ENCODE peak calls at places on chromosomes 16 and 17, in ten cellular contexts. Y is NCI-H1105 treated with DMSO at 0.1 percent for 48 hours; Q is stimulated activated naive CD8-positive, alpha-beta T cell treated with anti-CD3 and anti-CD28 coated beads, Interleukin-15, Interleukin-2, amounts not matched to agents 100 U/mL and 50 U/mL, for 24 hours; J is NCI-H2081 treated with DMSO at 0.1 percent for 48 hours; R is stimulated activated naive CD4-positive, alpha-beta T cell; Z is AG10803; L is non-pigmented ciliary epithelial cell; D is HuH-7; O is glutamatergic neuron; T is right cardiac atrium. U is an unnamed sample.

GRCh38 chr16:57643166-57643813 is 14.9 kb downstream of the ADGRG1 start:
- DNase-seq in Y (no peak), Q (no peak), J (no peak), R (no peak), Z (peak), L (no peak), D (no peak), O (no peak), T (no peak), U (no peak)

GRCh38 chr16:20906225-20906870 is 5.8 kb downstream of the LYRM1 start:
- DNase-seq in Y (no peak), Q (no peak), J (no peak), R (no peak), Z (peak), L (no peak), D (no peak), O (no peak), T (no peak), U (no peak)

GRCh38 chr17:62162898-62163297 is 97.8 kb upstream of the MED13 start:
- DNase-seq in Y (no peak), Q (no peak), J (no peak), R (no peak), Z (no peak), L (no peak), D (no peak), O (no peak), T (no peak), U (no peak)

GRCh38 chr17:47301161-47301560 is 22.6 kb upstream of the EFCAB13 start:
- DNase-seq in Y (no peak), Q (no peak), J (no peak), R (no peak), Z (no peak), L (no peak), D (no peak), O (no peak), T (no peak), U (peak)

GRCh38 chr17:49388290-49388640 is 26.2 kb upstream of the ZNF652 start:
- DNase-seq in Y (no peak), Q (no peak), J (no peak), R (peak), Z (no peak), L (no peak), D (no peak), O (no peak), T (no peak), U (no peak)

GRCh38 chr16:78709137-78709871 is 609.9 kb downstream of the WWOX start:
- DNase-seq in Y (no peak), Q (no peak), J (no peak), R (no peak), Z (no peak), L (no peak), D (no peak), O (no peak), T (no peak), U (no peak)

GRCh38 chr17:10183931-10184930 is 14.2 kb downstream of the GAS7 start:
- DNase-seq in Y (no peak), Q (no peak), J (no peak), R (no peak), Z (no peak), L (no peak), D (no peak), O (no peak), T (no peak), U (no peak)

GRCh38 chr17:81000631-81001357 is 9.2 kb downstream of the CHMP6 start:
- DNase-seq in Y (no peak), Q (no peak), J (no peak), R (no peak), Z (no peak), L (no peak), D (no peak), O (no peak), T (no peak), U (no peak)

GRCh38 chr16:56263711-56264608 is 72.7 kb downstream of the GNAO1 start:
- DNase-seq in Y (no peak), Q (no peak), J (no peak), R (no peak), Z (no peak), L (no peak), D (peak), O (peak), T (peak), U (no peak)

GRCh38 chr17:67995568-67996191 is 589 bp downstream of the C17orf58 start:
- DNase-seq in Y (no peak), Q (peak), J (no peak), R (no peak), Z (no peak), L (no peak), D (peak), O (peak), T (peak), U (peak)

GRCh38 chr17:15289285-15290185 is 24.4 kb upstream of the PMP22 start:
- DNase-seq in Y (peak), Q (no peak), J (no peak), R (no peak), Z (peak), L (no peak), D (peak), O (no peak), T (no peak), U (no peak)

GRCh38 chr17:13594762-13595697 is 6.7 kb downstream of the HS3ST3A1 start:
- DNase-seq in Y (peak), Q (peak), J (no peak), R (peak), Z (peak), L (peak), D (peak), O (peak), T (peak), U (peak)

GRCh38 chr17:17376362-17376761 is 73.2 kb downstream of the NT5M start:
- DNase-seq in Y (no peak), Q (no peak), J (no peak), R (no peak), Z (peak), L (no peak), D (peak), O (no peak), T (no peak), U (no peak)

GRCh38 chr16:21339927-21340326 is 61.8 kb upstream of the CRYM start:
- DNase-seq in Y (no peak), Q (no peak), J (no peak), R (no peak), Z (no peak), L (no peak), D (no peak), O (no peak), T (no peak), U (no peak)

GRCh38 chr16:26395700-26396099 is 671.0 kb upstream of the C16orf82 start:
- DNase-seq in Y (no peak), Q (no peak), J (no peak), R (no peak), Z (no peak), L (no peak), D (no peak), O (no peak), T (no peak), U (no peak)

GRCh38 chr17:33234930-33235685 is 58.0 kb downstream of the ASIC2 start:
- DNase-seq in Y (no peak), Q (peak), J (no peak), R (no peak), Z (peak), L (peak), D (no peak), O (no peak), T (peak), U (no peak)

GRCh38 chr17:1107777-1108559 is 71.8 kb downstream of the ABR start:
- DNase-seq in Y (no peak), Q (peak), J (no peak), R (no peak), Z (no peak), L (no peak), D (no peak), O (no peak), T (peak), U (no peak)

U was measured in Karpas-422.